ENCODE peak calls at places on chromosomes 2 and 18, in ten cellular contexts. T, U, S, X, K, L, E, O, D and B are unnamed samples.

GRCh38 chr18:39305756-39306155 is 1740.2 kb upstream of the CELF4 start:
- DNase-seq in U (no peak), O (no peak), E (no peak), S (no peak), L (no peak), X (no peak), D (no peak), T (no peak), K (no peak), B (no peak)

GRCh38 chr2:37375721-37376399 is 31.4 kb downstream of the QPCT start:
- DNase-seq in D (no peak), S (no peak), L (no peak), X (no peak), U (no peak), O (no peak), T (no peak), K (no peak), E (no peak), B (no peak)

GRCh38 chr2:39416172-39416571 is 20.9 kb downstream of the MAP4K3 start:
- DNase-seq in L (peak), D (no peak), X (no peak), E (no peak), U (peak), T (no peak), K (no peak), O (no peak), S (no peak), B (no peak)

GRCh38 chr18:37535968-37536367 is 29.6 kb downstream of the CELF4 start:
- DNase-seq in U (no peak), E (no peak), S (no peak), D (no peak), O (no peak), X (no peak), K (peak), L (no peak), T (no peak), B (no peak)

GRCh38 chr2:26670171-26670570 is 22.4 kb upstream of the KCNK3 start:
- DNase-seq in T (no peak), O (no peak), X (peak), L (no peak), K (peak), E (no peak), U (no peak), S (no peak), D (no peak), B (peak)

GRCh38 chr2:156492979-156493378 is 56.8 kb downstream of the GPD2 start:
- DNase-seq in L (no peak), U (no peak), E (no peak), X (no peak), D (no peak), S (no peak), O (no peak), T (no peak), K (no peak), B (no peak)

GRCh38 chr18:13136056-13136688 is 82.4 kb upstream of the LDLRAD4 start:
- DNase-seq in K (peak), S (no peak), L (no peak), T (no peak), U (peak), E (no peak), X (peak), D (no peak), O (no peak), B (no peak)

GRCh38 chr18:3722662-3723433 is 272.9 kb downstream of the TGIF1 start:
- DNase-seq in O (no peak), K (no peak), E (no peak), D (no peak), X (no peak), T (no peak), S (no peak), U (no peak), L (no peak), B (no peak)

GRCh38 chr2:102076512-102076911 is 66.0 kb upstream of the IL1R1 start:
- DNase-seq in L (no peak), X (no peak), D (no peak), U (no peak), E (no peak), K (no peak), O (no peak), S (no peak), T (no peak), B (no peak)

GRCh38 chr2:132424526-132425121 is 8.0 kb downstream of the GPR39 start:
- DNase-seq in L (no peak), K (peak), X (peak), U (peak), S (no peak), O (no peak), D (no peak), E (no peak), T (no peak), B (no peak)

GRCh38 chr2:132420776-132421175 is 4.2 kb downstream of the GPR39 start:
- DNase-seq in K (no peak), L (no peak), X (no peak), T (no peak), E (no peak), D (no peak), U (no peak), S (no peak), O (no peak), B (peak)

GRCh38 chr2:132417430-132418035 is 928 bp downstream of the GPR39 start:
- DNase-seq in L (no peak), E (no peak), X (no peak), O (no peak), K (no peak), S (no peak), D (no peak), T (no peak), U (no peak), B (no peak)

GRCh38 chr2:132416996-132417395 is 391 bp downstream of the GPR39 start:
- DNase-seq in X (no peak), O (no peak), S (no peak), T (no peak), U (no peak), E (no peak), D (no peak), L (no peak), K (no peak), B (no peak)

GRCh38 chr2:132421198-132421780 is 4.7 kb downstream of the GPR39 start:
- DNase-seq in L (no peak), U (no peak), E (no peak), O (no peak), X (peak), S (no peak), T (no peak), K (no peak), D (no peak), B (no peak)
- TF ChIP-seq CTCF in L (peak), U (peak), E (no peak), O (no peak), X (no peak), S (no peak), T (no peak), K (peak), D (no peak), B (peak)

GRCh38 chr2:122530812-122531211 is 775.4 kb downstream of the TSN start:
- DNase-seq in K (no peak), X (no peak), U (no peak), O (no peak), S (no peak), E (no peak), D (no peak), L (no peak), T (no peak), B (no peak)

GRCh38 chr2:122535960-122536517 is 780.6 kb downstream of the TSN start:
- DNase-seq in X (no peak), S (no peak), O (no peak), U (no peak), K (no peak), L (no peak), E (no peak), D (no peak), T (no peak), B (no peak)

GRCh38 chr2:122528958-122529670 is 773.7 kb downstream of the TSN start:
- DNase-seq in X (peak), T (no peak), K (no peak), U (no peak), L (no peak), E (no peak), O (no peak), D (no peak), S (no peak), B (no peak)

GRCh38 chr2:122528061-122528460 is 772.6 kb downstream of the TSN start:
- DNase-seq in O (no peak), T (no peak), X (peak), K (peak), L (no peak), S (no peak), D (no peak), E (no peak), U (no peak), B (no peak)

GRCh38 chr2:122531803-122532344 is 776.4 kb downstream of the TSN start:
- DNase-seq in K (peak), T (no peak), E (no peak), L (no peak), X (no peak), U (no peak), D (peak), S (no peak), O (no peak), B (no peak)
- TF ChIP-seq CTCF in K (peak), T (peak), E (no peak), L (no peak), X (no peak), U (no peak), D (peak), S (no peak), O (no peak), B (peak)

GRCh38 chr18:62637807-62638687 is 77.3 kb upstream of the PHLPP1 start:
- DNase-seq in E (no peak), D (no peak), O (no peak), L (no peak), U (no peak), S (peak), T (no peak), K (peak), X (peak), B (peak)
- TF ChIP-seq CTCF in E (peak), D (peak), O (no peak), L (peak), U (peak), S (peak), T (peak), K (peak), X (peak), B (peak)

DNA sequence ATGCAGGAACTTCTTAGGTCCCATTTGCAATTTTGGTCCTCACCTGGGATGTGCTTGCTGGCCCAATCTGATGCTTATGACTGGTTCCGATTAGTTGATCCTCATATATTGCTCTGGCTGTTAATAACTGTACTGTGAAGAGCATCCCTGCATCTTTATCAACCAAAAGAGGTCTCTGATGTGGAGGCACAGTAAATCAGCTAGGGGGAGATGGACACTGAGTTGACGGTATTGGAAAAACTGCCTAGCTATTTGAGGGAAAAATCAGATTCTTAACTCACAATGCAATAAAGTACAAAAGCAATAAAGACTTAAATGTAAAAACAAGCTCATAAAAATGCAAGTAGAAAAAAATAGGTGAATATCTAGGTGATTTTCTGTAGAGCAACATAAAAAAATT is 188.0 kb upstream of the TCF4 start:
- DNase-seq in O (no peak), E (no peak), S (no peak), U (no peak), T (no peak), D (no peak), L (no peak), K (no peak), X (no peak), B (no peak)
- TF ChIP-seq CTCF in O (no peak), E (no peak), S (no peak), U (peak), T (no peak), D (no peak), L (peak), K (peak), X (no peak), B (no peak)

GRCh38 chr2:222320441-222321395 is 21.9 kb upstream of the PAX3 start:
- DNase-seq in S (no peak), T (no peak), E (no peak), L (no peak), X (no peak), O (no peak), K (no peak), D (peak), U (no peak), B (no peak)

GRCh38 chr2:222322241-222322640 is 23.4 kb upstream of the PAX3 start:
- DNase-seq in X (no peak), E (no peak), K (no peak), S (no peak), O (no peak), L (no peak), D (no peak), T (no peak), U (no peak), B (no peak)

GRCh38 chr2:222318026-222318711 is 19.4 kb upstream of the PAX3 start:
- DNase-seq in K (peak), S (peak), L (no peak), U (peak), E (no peak), T (no peak), X (peak), D (peak), O (no peak), B (peak)

GRCh38 chr2:222318712-222319575 is 20.1 kb upstream of the PAX3 start:
- DNase-seq in S (peak), O (no peak), E (no peak), T (peak), L (no peak), D (peak), U (no peak), K (peak), X (no peak), B (peak)

GRCh38 chr2:222319576-222320440 is 21.0 kb upstream of the PAX3 start:
- DNase-seq in D (peak), X (no peak), S (peak), O (no peak), U (no peak), E (no peak), L (no peak), K (no peak), T (no peak), B (peak)
- TF ChIP-seq CTCF in D (no peak), X (no peak), S (no peak), O (no peak), U (no peak), E (no peak), L (no peak), K (no peak), T (no peak), B (no peak)

GRCh38 chr18:58194028-58194427 is 150.0 kb downstream of the NEDD4L start:
- DNase-seq in S (no peak), L (no peak), E (no peak), U (no peak), K (no peak), O (no peak), T (no peak), X (no peak), D (peak), B (no peak)
- TF ChIP-seq CTCF in S (no peak), L (no peak), E (no peak), U (peak), K (peak), O (no peak), T (no peak), X (no peak), D (peak), B (peak)

GRCh38 chr18:58806826-58807714 is 57.6 kb upstream of the ZNF532 start:
- DNase-seq in O (no peak), T (no peak), E (no peak), U (no peak), L (no peak), S (no peak), X (no peak), K (no peak), D (no peak), B (no peak)
- TF ChIP-seq CTCF in O (no peak), T (no peak), E (no peak), U (no peak), L (no peak), S (no peak), X (no peak), K (no peak), D (no peak), B (no peak)

DNA sequence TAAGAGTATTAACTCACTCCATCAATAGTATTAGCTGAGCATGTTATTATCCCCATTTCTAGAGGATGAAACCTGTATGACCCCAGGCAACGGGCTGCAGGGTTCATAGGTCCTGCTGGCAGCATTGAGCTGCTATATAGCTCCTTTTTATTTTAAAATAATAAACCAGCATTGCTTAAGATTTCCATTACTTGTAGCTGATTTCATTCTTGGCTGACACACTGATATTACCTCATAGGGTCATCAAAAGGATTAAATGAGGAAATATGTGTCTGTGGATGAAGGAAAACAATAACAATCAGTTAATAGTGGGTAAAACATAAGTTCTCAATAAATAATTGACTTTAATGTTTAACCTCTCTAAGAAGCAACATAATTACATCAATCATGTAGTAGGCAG is 48.3 kb upstream of the NRP2 start:
- DNase-seq in U (no peak), O (no peak), D (no peak), T (no peak), L (no peak), X (peak), E (no peak), K (peak), S (no peak), B (peak)
- TF ChIP-seq CTCF in U (no peak), O (no peak), D (no peak), T (no peak), L (no peak), X (no peak), E (no peak), K (no peak), S (no peak), B (no peak)

DNA sequence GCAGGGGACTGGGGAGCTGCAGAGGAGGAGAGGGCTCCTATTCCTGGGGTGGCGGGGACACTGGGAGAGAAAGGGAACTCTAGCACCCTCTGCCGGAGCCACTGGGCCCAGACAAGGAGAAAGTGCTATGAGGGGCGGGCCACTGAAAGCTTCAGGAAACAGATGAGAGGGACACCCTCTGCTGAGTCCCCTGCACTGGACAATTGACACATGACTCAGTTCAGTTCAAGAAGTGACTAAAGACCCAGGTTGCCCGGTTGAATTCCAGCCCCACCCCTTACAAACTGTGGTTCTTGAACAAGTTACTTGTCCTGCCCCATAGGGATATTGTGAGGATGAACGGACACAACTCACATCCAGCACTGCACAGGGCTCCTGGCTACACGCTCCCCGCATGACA is 5.0 kb downstream of the RUFY4 start:
- DNase-seq in T (no peak), K (peak), X (peak), L (no peak), S (peak), O (no peak), E (peak), D (peak), U (no peak), B (peak)
- TF ChIP-seq CTCF in T (peak), K (peak), X (peak), L (peak), S (peak), O (peak), E (peak), D (peak), U (peak), B (peak)